ENCODE peak calls at places on chromosome 5, in five cellular contexts. H is aorta, S is NCI-H524, N is lung, D is K562. M is an unnamed sample.

GRCh38 chr5:81147970-81148571 is 85.1 kb upstream of the CKMT2 start:
- DNase-seq in H (no peak), S (peak; percentile 70), N (no peak), D (no peak), M (peak; percentile 62)

GRCh38 chr5:54832066-54832465 is 153.3 kb downstream of the ESM1 start:
- DNase-seq in H (no peak), S (no peak), N (no peak), D (no peak), M (no peak)

GRCh38 chr5:57495285-57495684 is 12.7 kb upstream of the ACTBL2 start:
- DNase-seq in H (no peak), S (no peak), N (no peak), D (no peak), M (no peak)

GRCh38 chr5:119418782-119419101 is 33.6 kb upstream of the HSD17B4 start:
- DNase-seq in H (no peak), S (no peak), N (no peak), D (peak; percentile 18), M (no peak)

GRCh38 chr5:131263648-131264452 is at the start of gene CDC42SE2:
- DNase-seq in H (peak; percentile 89), S (peak; percentile 71), N (peak; percentile 81), D (peak; percentile 92), M (peak; percentile 97)

GRCh38 chr5:94660506-94660905 is 42.0 kb downstream of the SLF1 start:
- DNase-seq in H (no peak), S (no peak), N (no peak), D (no peak), M (no peak)

GRCh38 chr5:179270581-179271300 is 74.5 kb downstream of the ADAMTS2 start:
- DNase-seq in H (peak; percentile 69), S (no peak), N (no peak), D (no peak), M (no peak)

GRCh38 chr5:24094081-24094480 is 550.7 kb downstream of the CDH10 start:
- DNase-seq in H (no peak), S (no peak), N (no peak), D (no peak), M (no peak)

GRCh38 chr5:36703245-36703860 is 96.9 kb downstream of the SLC1A3 start:
- DNase-seq in H (no peak), S (no peak), N (peak; percentile 48), D (no peak), M (no peak)

GRCh38 chr5:149007174-149007573 is 55.7 kb downstream of the SH3TC2 start:
- DNase-seq in H (no peak), S (no peak), N (no peak), D (no peak), M (no peak)

GRCh38 chr5:36607838-36608783 is 1.7 kb downstream of the SLC1A3 start:
- DNase-seq in H (no peak), S (no peak), N (no peak), D (no peak), M (no peak)

GRCh38 chr5:23730023-23730422 is 222.6 kb downstream of the PRDM9 start:
- DNase-seq in H (no peak), S (no peak), N (no peak), D (no peak), M (no peak)

GRCh38 chr5:39158127-39158593 is 61.2 kb downstream of the FYB1 start:
- DNase-seq in H (peak; percentile 55), S (no peak), N (no peak), D (peak; percentile 90), M (no peak)

GRCh38 chr5:104652271-104652861 is 1089.8 kb upstream of the NUDT12 start:
- DNase-seq in H (no peak), S (no peak), N (no peak), D (no peak), M (no peak)

GRCh38 chr5:126919566-126919965 is 110.8 kb downstream of the MARCHF3 start:
- DNase-seq in H (no peak), S (no peak), N (no peak), D (no peak), M (peak; percentile 23)

GRCh38 chr5:58648846-58649245 is 66.0 kb downstream of the RAB3C start:
- DNase-seq in H (no peak), S (no peak), N (no peak), D (no peak), M (no peak)

GRCh38 chr5:5104550-5104949 is 35.6 kb upstream of the ADAMTS16 start:
- DNase-seq in H (no peak), S (no peak), N (no peak), D (no peak), M (no peak)

GRCh38 chr5:90386099-90386710 is 23.4 kb downstream of the CETN3 start:
- DNase-seq in H (no peak), S (no peak), N (no peak), D (peak; percentile 29), M (peak; percentile 73)

GRCh38 chr5:87949665-87950640 is 318.7 kb downstream of the TMEM161B start:
- DNase-seq in H (no peak), S (no peak), N (no peak), D (no peak), M (no peak)

GRCh38 chr5:165370772-165371171 is 1865.4 kb downstream of the MAT2B start:
- DNase-seq in H (no peak), S (no peak), N (no peak), D (no peak), M (no peak)

GRCh38 chr5:33120671-33121070 is 320.1 kb upstream of the TARS1 start:
- DNase-seq in H (no peak), S (no peak), N (no peak), D (no peak), M (no peak)

GRCh38 chr5:120164037-120164436 is 300.1 kb upstream of the PRR16 start:
- DNase-seq in H (no peak), S (no peak), N (no peak), D (no peak), M (no peak)

GRCh38 chr5:74031536-74031935 is 405.5 kb downstream of the ARHGEF28 start:
- DNase-seq in H (no peak), S (no peak), N (no peak), D (no peak), M (no peak)

GRCh38 chr5:178940569-178941360 is at the start of gene ZNF454:
- DNase-seq in H (peak; percentile 91), S (peak; percentile 51), N (peak; percentile 90), D (no peak), M (no peak)

GRCh38 chr5:179568731-179569130 is 18.4 kb downstream of the RUFY1 start:
- DNase-seq in H (no peak), S (no peak), N (no peak), D (no peak), M (no peak)

GRCh38 chr5:83487155-83487554 is 15.6 kb downstream of the VCAN start:
- DNase-seq in H (no peak), S (no peak), N (no peak), D (no peak), M (no peak)